ENCODE peak calls at places on chromosomes 3 and 15, in six cellular contexts. H is fibroblast of lung, D is psoas muscle, G is SJCRH30, K is esophagus squamous epithelium, I is suprapubic skin. X is an unnamed sample.

GRCh38 chr3:38541800-38542199 is 45.7 kb downstream of the EXOG start:
- DNase-seq in H (no peak), D (peak; percentile 48), G (peak; percentile 90), K (no peak), I (peak; percentile 76), X (peak; percentile 31)

GRCh38 chr15:29476503-29477080 is 207.0 kb upstream of the NSMCE3 start:
- DNase-seq in H (no peak), D (no peak), G (no peak), K (no peak), I (peak; percentile 45), X (no peak)

GRCh38 chr3:159170436-159171003 is 368.7 kb downstream of the MFSD1 start:
- DNase-seq in H (peak; percentile 72), D (no peak), G (no peak), K (no peak), I (no peak), X (no peak)

GRCh38 chr15:66775127-66776105 is 73.4 kb downstream of the SMAD6 start:
- DNase-seq in H (peak; percentile 43), D (no peak), G (no peak), K (no peak), I (no peak), X (peak; percentile 81)

GRCh38 chr3:44396200-44397171 is 57.9 kb downstream of the TCAIM start:
- DNase-seq in H (no peak), D (no peak), G (no peak), K (no peak), I (no peak), X (no peak)

GRCh38 chr15:41079717-41080116 is 36.4 kb downstream of the INO80 start:
- DNase-seq in H (peak; percentile 65), D (no peak), G (no peak), K (no peak), I (no peak), X (no peak)

GRCh38 chr3:112681822-112682325 is 40.9 kb upstream of the CCDC80 start:
- DNase-seq in H (peak; percentile 91), D (no peak), G (peak; percentile 31), K (no peak), I (no peak), X (no peak)

GRCh38 chr15:66484539-66485112 is 12.9 kb downstream of the SNAPC5 start:
- DNase-seq in H (no peak), D (no peak), G (peak; percentile 14), K (no peak), I (no peak), X (no peak)

GRCh38 chr15:92907229-92907628 is 7.1 kb downstream of the CHD2 start:
- DNase-seq in H (peak; percentile 58), D (no peak), G (no peak), K (no peak), I (no peak), X (no peak)

GRCh38 chr3:30473374-30474051 is 132.9 kb upstream of the TGFBR2 start:
- DNase-seq in H (peak; percentile 67), D (peak; percentile 43), G (no peak), K (no peak), I (peak; percentile 79), X (no peak)

GRCh38 chr15:59553879-59554735 is 57.5 kb upstream of the GCNT3 start:
- DNase-seq in H (peak; percentile 84), D (no peak), G (peak; percentile 69), K (no peak), I (no peak), X (no peak)

GRCh38 chr3:71252466-71252865 is 331.1 kb downstream of the FOXP1 start:
- DNase-seq in H (no peak), D (no peak), G (no peak), K (no peak), I (no peak), X (no peak)

GRCh38 chr3:24419067-24419791 is 75.4 kb downstream of the THRB start:
- DNase-seq in H (no peak), D (no peak), G (no peak), K (no peak), I (no peak), X (no peak)

GRCh38 chr15:48560321-48561051 is 85.0 kb downstream of the FBN1 start:
- DNase-seq in H (no peak), D (no peak), G (no peak), K (no peak), I (no peak), X (no peak)

GRCh38 chr3:99646107-99646435 is 7.7 kb downstream of the COL8A1 start:
- DNase-seq in H (no peak), D (no peak), G (no peak), K (no peak), I (no peak), X (peak; percentile 22)

GRCh38 chr3:55267206-55267930 is 219.7 kb downstream of the WNT5A start:
- DNase-seq in H (peak; percentile 50), D (no peak), G (no peak), K (no peak), I (no peak), X (no peak)

GRCh38 chr15:47388299-47388698 is 329.0 kb upstream of the SEMA6D start:
- DNase-seq in H (no peak), D (no peak), G (no peak), K (no peak), I (no peak), X (no peak)

GRCh38 chr15:79849789-79850188 is 47.0 kb downstream of the MTHFS start:
- DNase-seq in H (peak; percentile 21), D (no peak), G (peak; percentile 22), K (no peak), I (no peak), X (peak; percentile 60)

GRCh38 chr3:182596673-182597410 is 196.5 kb upstream of the ATP11B start:
- DNase-seq in H (no peak), D (no peak), G (no peak), K (no peak), I (no peak), X (no peak)

GRCh38 chr3:168061332-168061996 is 34.3 kb downstream of the GOLIM4 start:
- DNase-seq in H (peak; percentile 30), D (no peak), G (no peak), K (no peak), I (no peak), X (peak; percentile 16)

GRCh38 chr15:82314769-82315518 is 34.3 kb downstream of the GOLGA6L10 start:
- DNase-seq in H (no peak), D (no peak), G (no peak), K (no peak), I (no peak), X (no peak)

GRCh38 chr15:31498329-31498728 is 171.7 kb downstream of the KLF13 start:
- DNase-seq in H (no peak), D (no peak), G (no peak), K (no peak), I (no peak), X (no peak)

GRCh38 chr15:60729850-60730458 is 251.0 kb upstream of the ICE2 start:
- DNase-seq in H (no peak), D (no peak), G (no peak), K (no peak), I (no peak), X (no peak)

GRCh38 chr3:172137287-172138030 is 98.1 kb downstream of the FNDC3B start:
- DNase-seq in H (no peak), D (no peak), G (no peak), K (no peak), I (no peak), X (no peak)

GRCh38 chr3:172134352-172134751 is 95.0 kb downstream of the FNDC3B start:
- DNase-seq in H (no peak), D (no peak), G (no peak), K (no peak), I (no peak), X (no peak)

GRCh38 chr3:172135766-172136729 is 96.7 kb downstream of the FNDC3B start:
- DNase-seq in H (peak; percentile 75), D (no peak), G (no peak), K (no peak), I (no peak), X (no peak)

GRCh38 chr3:172133830-172134229 is 94.5 kb downstream of the FNDC3B start:
- DNase-seq in H (no peak), D (no peak), G (no peak), K (no peak), I (no peak), X (no peak)

DNA sequence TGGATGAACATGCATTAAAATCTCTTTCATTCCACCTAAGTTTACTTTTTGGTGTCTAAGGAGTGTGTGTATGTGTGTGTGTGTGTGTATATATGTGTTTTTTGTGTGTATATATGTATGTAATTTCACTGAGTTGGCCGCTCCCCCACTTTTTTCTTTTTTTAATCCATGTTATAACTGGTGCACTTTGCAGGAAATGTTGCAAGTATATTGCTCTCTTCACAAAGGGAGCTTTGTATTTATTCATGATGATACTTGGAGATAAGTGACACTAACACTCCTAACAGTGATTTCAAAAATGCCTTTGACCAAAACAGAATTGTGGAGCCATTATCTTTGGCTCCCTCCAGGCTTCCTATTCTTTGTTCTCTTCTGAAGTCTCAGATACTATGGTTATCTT is 95.8 kb downstream of the FNDC3B start:
- DNase-seq in H (no peak), D (no peak), G (no peak), K (no peak), I (no peak), X (peak; percentile 78)
- H3K27ac ChIP-seq in H (peak overlapping the region; percentile 23), D (peak overlapping the region; percentile 79), G (no peak overlapping the region), K (peak overlapping the region; percentile 31), I (peak overlapping the region; percentile 39), X (peak overlapping the region; percentile 65)

GRCh38 chr3:128482857-128483656 is 9.9 kb downstream of the GATA2 start:
- DNase-seq in H (peak; percentile 85), D (peak; percentile 47), G (peak; percentile 76), K (no peak), I (no peak), X (no peak)
- H3K27me3 ChIP-seq in H (peaks cover 3% of the 10 kb centered on the region), D (peaks cover 91% of the 10 kb centered on the region), G (no peaks in the 10 kb centered on the region), K (peaks cover 63% of the 10 kb centered on the region), I (peaks cover 99% of the 10 kb centered on the region), X (no peaks in the 10 kb centered on the region)

DNA sequence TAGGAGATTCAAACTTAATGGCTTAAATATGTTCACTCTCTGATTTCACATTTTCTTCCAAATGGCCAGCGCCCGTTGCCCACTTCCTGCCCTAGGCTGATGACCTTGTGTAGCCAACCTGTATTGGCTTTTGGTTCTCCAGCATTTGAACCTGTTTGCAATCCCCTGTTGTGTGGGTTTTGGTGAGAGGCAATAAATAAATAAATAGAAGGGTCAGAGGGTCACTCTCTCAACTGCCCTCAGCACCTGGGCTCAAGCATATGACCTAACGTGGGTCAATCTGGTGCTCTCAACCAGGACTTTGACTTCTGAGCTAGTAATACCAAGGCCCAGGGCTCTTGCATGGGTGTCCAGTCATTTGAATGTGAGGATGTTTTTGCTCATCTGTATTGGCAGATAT is 1.8 kb upstream of the SRP14 start:
- DNase-seq in H (no peak), D (no peak), G (no peak), K (no peak), I (no peak), X (no peak)
- H3K4me1 ChIP-seq in H (peaks cover 8% of the 10 kb centered on the region), D (peaks cover 25% of the 10 kb centered on the region), G (peaks cover 16% of the 10 kb centered on the region), K (peaks cover 10% of the 10 kb centered on the region), I (peaks cover 35% of the 10 kb centered on the region), X (peaks cover 19% of the 10 kb centered on the region)

GRCh38 chr3:101942356-101942755 is 93.0 kb downstream of the NFKBIZ start:
- DNase-seq in H (peak; percentile 13), D (no peak), G (no peak), K (no peak), I (no peak), X (no peak)

GRCh38 chr3:101941253-101942039 is 92.1 kb downstream of the NFKBIZ start:
- DNase-seq in H (peak; percentile 80), D (no peak), G (no peak), K (no peak), I (no peak), X (peak; percentile 50)

GRCh38 chr3:101939391-101939790 is 90.1 kb downstream of the NFKBIZ start:
- DNase-seq in H (peak; percentile 53), D (no peak), G (no peak), K (no peak), I (no peak), X (no peak)

GRCh38 chr3:101938262-101938847 is 89.0 kb downstream of the NFKBIZ start:
- DNase-seq in H (no peak), D (no peak), G (no peak), K (no peak), I (no peak), X (no peak)

GRCh38 chr3:101940521-101940992 is 91.2 kb downstream of the NFKBIZ start:
- DNase-seq in H (peak; percentile 98), D (peak; percentile 42), G (peak; percentile 82), K (no peak), I (no peak), X (peak; percentile 97)
- H3K27ac ChIP-seq in H (peak overlapping the region; percentile 92), D (no peak overlapping the region), G (peak overlapping the region; percentile 87), K (no peak overlapping the region), I (no peak overlapping the region), X (peak overlapping the region; percentile 84)

X was measured in A673.